ENCODE peak calls at places on chromosomes 16 and 17, in nine cellular contexts. J is GM12865, G is lower lobe of right lung, V is adrenal gland, H is AG09319, X is Calu3, S is foreskin fibroblast, C is H1, O is WTC11. W is an unnamed sample.

GRCh38 chr17:48143629-48144028 is 36.1 kb downstream of the SNX11 start:
- DNase-seq in J (peak), G (no peak), V (no peak), H (no peak), X (no peak), S (no peak), C (no peak), O (peak), W (no peak)

GRCh38 chr16:63057342-63057741 is 1021.1 kb upstream of the CDH8 start:
- DNase-seq in J (no peak), G (no peak), V (no peak), H (no peak), X (no peak), S (no peak), C (no peak), O (no peak), W (no peak)

GRCh38 chr17:79137015-79137770 is 62.6 kb downstream of the ENGASE start:
- DNase-seq in J (no peak), G (no peak), V (no peak), H (no peak), X (no peak), S (no peak), C (no peak), O (no peak), W (no peak)

GRCh38 chr16:71367243-71367976 is 8.9 kb downstream of the CALB2 start:
- DNase-seq in J (peak), G (peak), V (peak), H (no peak), X (peak), S (peak), C (peak), O (peak), W (peak)

GRCh38 chr16:50102046-50102756 is 36.4 kb downstream of the HEATR3 start:
- DNase-seq in J (peak), G (no peak), V (no peak), H (no peak), X (no peak), S (peak), C (no peak), O (no peak), W (peak)

GRCh38 chr17:67136191-67137025 is 92.1 kb downstream of the CACNG1 start:
- DNase-seq in J (no peak), G (no peak), V (no peak), H (no peak), X (no peak), S (peak), C (no peak), O (no peak), W (no peak)

GRCh38 chr16:88335150-88335685 is 47.5 kb upstream of the ZNF469 start:
- DNase-seq in J (no peak), G (no peak), V (no peak), H (no peak), X (no peak), S (peak), C (no peak), O (no peak), W (no peak)

GRCh38 chr17:10102817-10103216 is 95.6 kb downstream of the GAS7 start:
- DNase-seq in J (no peak), G (no peak), V (no peak), H (no peak), X (no peak), S (no peak), C (no peak), O (no peak), W (no peak)

GRCh38 chr17:50658602-50659001 is 23.9 kb downstream of the ABCC3 start:
- DNase-seq in J (no peak), G (no peak), V (no peak), H (no peak), X (no peak), S (peak), C (no peak), O (no peak), W (no peak)

GRCh38 chr17:28643979-28644781 is 778 bp downstream of the BLTP2 start:
- DNase-seq in J (peak), G (peak), V (peak), H (no peak), X (peak), S (peak), C (no peak), O (peak), W (peak)

GRCh38 chr16:8905168-8905762 is 23.1 kb downstream of the LITAFD start:
- DNase-seq in J (peak), G (no peak), V (no peak), H (no peak), X (peak), S (peak), C (no peak), O (no peak), W (no peak)

GRCh38 chr17:2034806-2035548 is 5.0 kb downstream of the DPH1 start:
- DNase-seq in J (no peak), G (no peak), V (no peak), H (no peak), X (no peak), S (peak), C (no peak), O (no peak), W (no peak)

GRCh38 chr17:28252436-28252835 is 66.6 kb upstream of the TMEM97 start:
- DNase-seq in J (no peak), G (no peak), V (no peak), H (no peak), X (no peak), S (peak), C (no peak), O (no peak), W (no peak)

GRCh38 chr16:2095918-2096582 is 39.6 kb downstream of the PKD1 start:
- DNase-seq in J (no peak), G (no peak), V (no peak), H (no peak), X (no peak), S (no peak), C (no peak), O (no peak), W (no peak)

GRCh38 chr17:949623-950338 is 29.8 kb downstream of the NXN start:
- DNase-seq in J (no peak), G (no peak), V (no peak), H (no peak), X (no peak), S (peak), C (no peak), O (no peak), W (no peak)

GRCh38 chr16:88103011-88103410 is 151.8 kb downstream of the BANP start:
- DNase-seq in J (no peak), G (peak), V (no peak), H (no peak), X (no peak), S (no peak), C (no peak), O (no peak), W (no peak)

GRCh38 chr16:59478806-59479205 is 744.7 kb upstream of the GOT2 start:
- DNase-seq in J (no peak), G (no peak), V (no peak), H (peak), X (no peak), S (peak), C (no peak), O (no peak), W (no peak)

GRCh38 chr17:76200354-76200753 is 39.9 kb downstream of the RNF157 start:
- DNase-seq in J (no peak), G (no peak), V (no peak), H (no peak), X (no peak), S (no peak), C (no peak), O (no peak), W (no peak)

GRCh38 chr17:20989481-20989880 is 53.3 kb downstream of the USP22 start:
- DNase-seq in J (no peak), G (no peak), V (no peak), H (no peak), X (no peak), S (no peak), C (no peak), O (no peak), W (no peak)

GRCh38 chr17:8109669-8110455 is 8.5 kb downstream of the ALOXE3 start:
- DNase-seq in J (peak), G (peak), V (peak), H (no peak), X (peak), S (peak), C (no peak), O (peak), W (peak)

GRCh38 chr17:62827722-62828498 is 19.8 kb upstream of the MARCHF10 start:
- DNase-seq in J (no peak), G (no peak), V (no peak), H (no peak), X (no peak), S (peak), C (no peak), O (no peak), W (no peak)

GRCh38 chr16:85485379-85485778 is 127.7 kb upstream of the GSE1 start:
- DNase-seq in J (no peak), G (no peak), V (no peak), H (no peak), X (no peak), S (no peak), C (no peak), O (no peak), W (no peak)

GRCh38 chr17:43085489-43085888 is 39.7 kb downstream of the BRCA1 start:
- DNase-seq in J (no peak), G (no peak), V (no peak), H (no peak), X (no peak), S (peak), C (no peak), O (no peak), W (no peak)

GRCh38 chr16:49700222-49700927 is 155.5 kb downstream of the ZNF423 start:
- DNase-seq in J (no peak), G (no peak), V (no peak), H (no peak), X (no peak), S (no peak), C (no peak), O (no peak), W (no peak)

GRCh38 chr17:42680331-42680808 is 1.3 kb downstream of the CCR10 start:
- DNase-seq in J (peak), G (no peak), V (no peak), H (no peak), X (no peak), S (peak), C (no peak), O (no peak), W (peak)

GRCh38 chr17:58210922-58211321 is 8.1 kb downstream of the MKS1 start:
- DNase-seq in J (no peak), G (no peak), V (no peak), H (no peak), X (no peak), S (no peak), C (no peak), O (no peak), W (no peak)

GRCh38 chr16:2751577-2752034 is 832 bp upstream of the SRRM2 start:
- DNase-seq in J (peak), G (peak), V (no peak), H (no peak), X (no peak), S (no peak), C (peak), O (peak), W (peak)

GRCh38 chr17:2184993-2185931 is 118.3 kb downstream of the SMG6 start:
- DNase-seq in J (no peak), G (no peak), V (no peak), H (no peak), X (no peak), S (no peak), C (no peak), O (no peak), W (no peak)

GRCh38 chr17:30809867-30810266 is 14.6 kb downstream of the CRLF3 start:
- DNase-seq in J (no peak), G (no peak), V (no peak), H (no peak), X (no peak), S (no peak), C (no peak), O (no peak), W (no peak)

GRCh38 chr17:30808785-30809286 is 15.7 kb downstream of the CRLF3 start:
- DNase-seq in J (peak), G (no peak), V (no peak), H (no peak), X (no peak), S (no peak), C (no peak), O (no peak), W (peak)

GRCh38 chr17:30805944-30806456 is 18.5 kb downstream of the CRLF3 start:
- DNase-seq in J (no peak), G (no peak), V (no peak), H (no peak), X (no peak), S (no peak), C (no peak), O (no peak), W (no peak)
- TF ChIP-seq CTCF in J (peak), G (peak), V (no peak), H (no peak), X (peak), S (peak), C (no peak), O (no peak), W (no peak)

GRCh38 chr17:6286239-6286638 is 148.7 kb downstream of the AIPL1 start:
- DNase-seq in J (no peak), G (no peak), V (no peak), H (no peak), X (peak), S (no peak), C (peak), O (peak), W (no peak)
- TF ChIP-seq CTCF in J (no peak), G (no peak), V (no peak), H (no peak), X (no peak), S (no peak), C (peak), O (no peak), W (no peak)

GRCh38 chr17:83135692-83136091 is 56.3 kb downstream of the METRNL start:
- DNase-seq in J (no peak), G (peak), V (peak), H (no peak), X (no peak), S (no peak), C (no peak), O (no peak), W (no peak)

GRCh38 chr17:83133302-83134121 is 54.1 kb downstream of the METRNL start:
- DNase-seq in J (no peak), G (peak), V (peak), H (no peak), X (no peak), S (peak), C (no peak), O (no peak), W (no peak)

GRCh38 chr17:83131268-83132011 is 52.0 kb downstream of the METRNL start:
- DNase-seq in J (no peak), G (peak), V (no peak), H (no peak), X (no peak), S (no peak), C (no peak), O (no peak), W (no peak)

GRCh38 chr17:83129676-83130075 is 50.3 kb downstream of the METRNL start:
- DNase-seq in J (no peak), G (peak), V (no peak), H (no peak), X (no peak), S (no peak), C (no peak), O (no peak), W (no peak)

DNA sequence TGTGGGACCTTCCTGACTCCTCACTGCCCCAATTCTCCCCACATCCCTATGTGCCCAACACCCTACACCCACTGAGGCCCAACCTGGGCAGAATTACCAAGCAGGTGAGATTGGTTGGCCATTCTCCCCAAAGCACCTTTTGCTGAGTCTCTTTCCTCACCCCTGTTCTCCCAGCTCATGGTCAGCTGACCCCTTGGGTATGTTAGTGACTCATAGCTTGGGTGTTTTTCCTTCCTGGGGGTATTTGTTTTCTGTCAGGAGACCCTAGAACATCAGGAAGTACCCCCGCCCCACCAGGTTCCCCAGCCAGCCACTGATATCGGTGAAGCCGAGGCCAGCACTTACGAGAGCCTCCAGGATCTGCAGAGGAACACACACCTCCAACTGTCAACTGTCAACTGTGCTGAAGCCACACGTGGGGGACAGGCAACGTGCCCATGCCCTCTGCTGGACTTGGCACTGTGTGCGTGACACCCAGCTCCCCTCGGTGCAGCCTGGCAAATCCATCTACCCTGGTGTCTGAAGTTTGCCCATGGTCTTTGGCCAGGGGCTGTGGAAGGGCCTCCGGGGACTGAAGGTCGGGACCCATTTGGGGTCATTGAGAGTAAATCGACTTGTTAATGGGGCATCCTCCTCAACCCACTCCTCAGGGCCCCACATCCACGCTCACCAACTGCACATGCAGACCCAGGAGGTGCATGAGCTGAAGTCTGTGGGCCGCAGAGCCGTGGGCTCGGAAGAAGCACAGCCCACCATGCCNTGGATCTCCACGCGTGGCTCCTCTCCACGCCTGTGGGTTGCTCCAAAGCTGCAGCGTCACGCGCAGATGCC is 53.1 kb downstream of the METRNL start:
- DNase-seq in J (no peak), G (peak), V (no peak), H (no peak), X (peak), S (no peak), C (no peak), O (no peak), W (no peak)
- TF ChIP-seq CTCF in J (no peak), G (no peak), V (no peak), H (no peak), X (no peak), S (no peak), C (no peak), O (no peak), W (no peak)

DNA sequence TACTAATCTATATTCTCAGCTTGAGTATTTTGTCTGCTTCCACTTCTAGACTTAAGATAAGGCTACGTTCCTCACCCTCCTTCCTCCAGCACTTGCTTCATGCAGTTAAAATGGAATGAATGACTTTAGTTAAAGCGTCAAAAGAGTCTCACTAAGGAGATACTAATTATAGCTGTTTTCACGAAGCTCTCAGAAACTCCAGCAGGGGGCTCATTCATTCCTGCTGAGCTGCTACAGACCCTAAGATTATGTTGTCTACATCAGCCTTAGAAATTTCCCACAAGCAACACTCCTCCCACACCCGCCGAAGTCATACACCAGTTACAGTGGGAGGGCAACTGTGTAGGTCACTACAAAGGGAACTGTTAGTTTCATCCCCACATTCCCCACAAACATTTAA is 57.0 kb upstream of the KIFC3 start:
- DNase-seq in J (no peak), G (no peak), V (no peak), H (no peak), X (peak), S (peak), C (no peak), O (peak), W (no peak)
- TF ChIP-seq CTCF in J (peak), G (no peak), V (no peak), H (peak), X (no peak), S (peak), C (no peak), O (no peak), W (no peak)

GRCh38 chr17:68196394-68197090 is 51.3 kb upstream of the AMZ2 start:
- DNase-seq in J (no peak), G (no peak), V (no peak), H (no peak), X (no peak), S (peak), C (no peak), O (no peak), W (no peak)
- TF ChIP-seq CTCF in J (no peak), G (no peak), V (no peak), H (no peak), X (no peak), S (no peak), C (no peak), O (no peak), W (no peak)

DNA sequence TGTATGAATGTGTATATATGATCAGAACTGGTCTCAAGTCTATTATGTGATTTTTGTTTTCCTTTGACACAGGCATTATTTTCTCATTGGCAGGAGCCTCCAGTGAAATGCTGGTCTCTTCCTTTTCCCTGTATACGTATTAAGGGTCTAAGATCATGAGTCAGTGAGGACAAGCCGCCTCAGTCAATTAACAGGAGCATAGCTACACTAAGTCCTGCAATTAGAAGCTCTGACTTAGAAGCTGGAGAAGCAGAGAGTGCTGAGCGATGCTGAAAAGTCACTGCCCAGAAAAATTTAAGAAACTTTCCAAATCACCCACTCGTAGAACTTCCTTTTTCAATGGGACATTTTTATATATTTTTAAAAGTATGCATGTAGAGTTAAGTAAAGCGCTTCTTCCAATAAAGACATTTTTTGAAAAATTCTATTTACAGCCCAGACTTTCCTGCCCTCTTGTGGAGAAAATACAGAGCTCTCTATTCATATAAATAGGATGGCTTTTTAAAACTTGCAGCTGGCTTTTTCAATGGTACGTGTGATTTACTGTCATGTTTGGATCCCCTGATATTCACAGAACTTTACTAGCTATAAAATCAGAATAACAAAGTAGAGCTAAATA is 70.1 kb upstream of the PSMD7 start:
- DNase-seq in J (no peak), G (no peak), V (no peak), H (no peak), X (no peak), S (peak), C (no peak), O (no peak), W (no peak)
- TF ChIP-seq CTCF in J (peak), G (peak), V (no peak), H (peak), X (no peak), S (peak), C (no peak), O (no peak), W (no peak)

GRCh38 chr17:77327566-77328463 is 187.0 kb downstream of the SEC14L1 start:
- DNase-seq in J (no peak), G (peak), V (peak), H (no peak), X (no peak), S (no peak), C (no peak), O (peak), W (no peak)
- TF ChIP-seq CTCF in J (no peak), G (no peak), V (no peak), H (no peak), X (no peak), S (no peak), C (no peak), O (no peak), W (no peak)

DNA sequence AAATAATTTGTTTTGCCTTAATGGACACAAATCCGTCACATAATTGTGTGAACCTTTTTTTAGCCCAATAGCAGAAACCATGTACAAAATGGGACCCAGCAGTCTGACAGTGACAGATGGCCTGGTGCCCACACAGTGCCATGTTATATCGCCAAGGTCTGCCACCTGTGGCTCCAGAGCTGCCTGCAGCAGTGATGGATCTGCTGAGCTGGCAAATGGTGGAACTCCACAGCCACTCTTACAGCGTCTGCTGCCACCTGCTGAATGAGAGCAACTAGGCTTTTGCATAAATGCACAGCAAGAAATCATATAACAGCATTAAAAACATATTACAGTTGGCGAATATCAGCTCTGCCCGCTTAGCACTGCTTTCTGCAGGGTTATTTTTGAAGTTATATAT is 59.4 kb downstream of the NUP93 start:
- DNase-seq in J (peak), G (peak), V (peak), H (no peak), X (peak), S (peak), C (no peak), O (no peak), W (no peak)
- TF ChIP-seq CTCF in J (peak), G (peak), V (peak), H (peak), X (no peak), S (peak), C (peak), O (no peak), W (no peak)

W was measured in GM20000.